ENCODE peak calls at places on chromosomes 16 and 17, in ten cellular contexts. F is AG04450; B is sigmoid colon; T is right cardiac atrium; E is A673; P is CD4-positive, CD25-positive, alpha-beta regulatory T cell; A is tibial nerve; G is tibial artery; N is prostate gland; X is stomach. S is an unnamed sample. For H3K27me3, the result is how much of the 10 kb centered on the place peaks cover.

GRCh38 chr17:40518401-40519088 is 17.1 kb upstream of the TNS4 start:
- DNase-seq in F (no peak), B (no peak), T (no peak), E (no peak), P (no peak), A (no peak), G (peak), N (no peak), X (no peak), S (no peak)

GRCh38 chr17:59878624-59879023 is 14.1 kb downstream of the TUBD1 start:
- DNase-seq in F (no peak), B (no peak), T (no peak), E (no peak), P (no peak), A (no peak), G (no peak), N (no peak), X (peak), S (no peak)

GRCh38 chr17:72474740-72475477 is 354.1 kb downstream of the SOX9 start:
- DNase-seq in F (no peak), B (peak), T (no peak), E (no peak), P (no peak), A (no peak), G (no peak), N (no peak), X (peak), S (no peak)

GRCh38 chr16:67086829-67087228 is 22.9 kb upstream of the PHAF1 start:
- DNase-seq in F (peak), B (no peak), T (no peak), E (no peak), P (no peak), A (no peak), G (no peak), N (no peak), X (no peak), S (no peak)

GRCh38 chr17:60154616-60155426 is 5.0 kb downstream of the CA4 start:
- DNase-seq in F (no peak), B (no peak), T (no peak), E (peak), P (no peak), A (peak), G (peak), N (no peak), X (peak), S (no peak)

GRCh38 chr17:82675476-82676245 is 22.8 kb downstream of the RAB40B start:
- DNase-seq in F (no peak), B (no peak), T (no peak), E (no peak), P (no peak), A (no peak), G (no peak), N (no peak), X (no peak), S (no peak)

GRCh38 chr17:82246365-82247174 is 17.7 kb downstream of the SLC16A3 start:
- DNase-seq in F (no peak), B (no peak), T (peak), E (peak), P (no peak), A (no peak), G (no peak), N (no peak), X (peak), S (no peak)

GRCh38 chr16:27402964-27403600 is 1.1 kb downstream of the IL21R start:
- DNase-seq in F (no peak), B (no peak), T (no peak), E (no peak), P (no peak), A (no peak), G (no peak), N (no peak), X (no peak), S (no peak)

GRCh38 chr17:4968166-4968915 is 724 bp upstream of the SPAG7 start:
- DNase-seq in F (no peak), B (no peak), T (no peak), E (no peak), P (no peak), A (no peak), G (no peak), N (peak), X (no peak), S (no peak)

GRCh38 chr16:31083981-31084380 is 4.8 kb downstream of the PRSS53 start:
- DNase-seq in F (no peak), B (peak), T (peak), E (no peak), P (no peak), A (no peak), G (no peak), N (no peak), X (no peak), S (no peak)

GRCh38 chr16:8581923-8582580 is 8.3 kb downstream of the TMEM114 start:
- DNase-seq in F (no peak), B (peak), T (peak), E (peak), P (no peak), A (no peak), G (no peak), N (no peak), X (no peak), S (no peak)

GRCh38 chr17:43401293-43401692 is 2.5 kb downstream of the ARL4D start:
- DNase-seq in F (peak), B (peak), T (no peak), E (no peak), P (no peak), A (no peak), G (peak), N (no peak), X (peak), S (no peak)

GRCh38 chr16:69509125-69509524 is 56.6 kb upstream of the NFAT5 start:
- DNase-seq in F (no peak), B (no peak), T (no peak), E (no peak), P (no peak), A (no peak), G (no peak), N (no peak), X (no peak), S (no peak)

GRCh38 chr17:1486802-1487695 is 5.4 kb downstream of the MYO1C start:
- DNase-seq in F (no peak), B (peak), T (peak), E (peak), P (peak), A (peak), G (peak), N (peak), X (peak), S (peak)

GRCh38 chr17:75535119-75535537 is 9.6 kb downstream of the LLGL2 start:
- DNase-seq in F (no peak), B (no peak), T (no peak), E (no peak), P (peak), A (no peak), G (no peak), N (no peak), X (peak), S (no peak)

GRCh38 chr17:36144981-36145729 is 31.3 kb downstream of the TBC1D3B start:
- DNase-seq in F (no peak), B (no peak), T (no peak), E (no peak), P (no peak), A (no peak), G (no peak), N (no peak), X (no peak), S (no peak)

GRCh38 chr16:57297856-57298255 is 13.4 kb upstream of the PLLP start:
- DNase-seq in F (no peak), B (peak), T (no peak), E (no peak), P (peak), A (no peak), G (no peak), N (no peak), X (no peak), S (no peak)

GRCh38 chr17:33038740-33039139 is 47.1 kb downstream of the SPACA3 start:
- DNase-seq in F (no peak), B (no peak), T (peak), E (peak), P (no peak), A (no peak), G (no peak), N (no peak), X (no peak), S (no peak)

GRCh38 chr17:1999557-2000251 is 25.4 kb downstream of the RTN4RL1 start:
- DNase-seq in F (no peak), B (peak), T (peak), E (no peak), P (no peak), A (no peak), G (peak), N (peak), X (peak), S (no peak)

GRCh38 chr17:235831-236640 is 54.6 kb upstream of the DOC2B start:
- DNase-seq in F (no peak), B (peak), T (peak), E (no peak), P (no peak), A (no peak), G (no peak), N (no peak), X (no peak), S (no peak)

GRCh38 chr17:236641-237405 is 55.4 kb upstream of the DOC2B start:
- DNase-seq in F (no peak), B (peak), T (peak), E (no peak), P (no peak), A (no peak), G (no peak), N (no peak), X (no peak), S (no peak)

GRCh38 chr17:237406-237955 is 56.0 kb upstream of the DOC2B start:
- DNase-seq in F (no peak), B (peak), T (peak), E (no peak), P (no peak), A (no peak), G (no peak), N (no peak), X (no peak), S (no peak)

GRCh38 chr17:238964-239259 is 57.5 kb upstream of the DOC2B start:
- DNase-seq in F (no peak), B (peak), T (peak), E (no peak), P (no peak), A (no peak), G (no peak), N (no peak), X (no peak), S (no peak)

DNA sequence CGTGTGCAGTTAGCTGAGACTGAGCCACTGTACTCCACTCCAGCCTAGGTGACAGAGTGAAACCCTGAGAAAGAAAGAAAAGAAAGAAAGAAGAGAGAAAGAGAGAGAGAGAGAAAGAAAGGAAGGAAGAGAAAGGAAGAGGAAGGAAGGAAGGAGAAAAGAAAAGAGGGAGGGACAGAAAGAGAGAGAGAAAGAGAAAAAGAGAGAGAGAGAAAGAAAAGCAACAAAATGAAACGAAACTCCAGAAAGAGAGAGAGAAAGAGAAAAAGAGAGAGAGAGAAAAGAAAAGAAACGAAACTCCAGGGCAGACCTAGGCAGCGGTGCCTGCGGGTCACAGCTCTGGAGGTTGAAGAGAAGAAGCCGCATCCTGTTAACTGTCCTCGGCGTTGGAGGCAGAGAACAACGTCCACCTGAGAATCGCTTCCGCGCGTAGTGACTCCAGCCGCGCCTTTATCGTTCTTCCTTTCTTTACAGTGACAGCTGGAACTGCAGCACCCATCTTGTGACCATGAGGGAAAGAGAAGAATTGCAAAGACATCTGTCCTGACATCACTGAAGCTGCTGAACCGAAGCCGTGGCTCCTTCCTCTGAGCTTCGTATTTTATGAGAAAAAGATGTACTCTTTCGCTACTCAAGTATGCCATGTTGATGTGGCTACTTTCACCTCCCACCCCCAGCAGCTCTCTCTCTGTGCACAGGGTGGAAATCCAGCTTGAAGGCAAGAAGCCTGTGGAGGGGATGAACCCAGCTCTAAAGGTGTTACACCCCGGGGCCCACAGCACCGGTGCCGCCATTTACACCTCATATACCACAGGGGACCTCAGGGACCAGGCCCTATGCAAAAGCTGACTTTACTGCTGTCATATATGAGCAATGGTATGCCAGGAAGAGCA is 56.9 kb upstream of the DOC2B start:
- DNase-seq in F (no peak), B (peak), T (peak), E (no peak), P (no peak), A (no peak), G (no peak), N (no peak), X (no peak), S (no peak)
- H3K27me3 ChIP-seq in F (under half), B (under half), T (under half), E (under half), P (under half), A (under half), G (under half), N (under half), X (under half), S (under half)

GRCh38 chr17:79779088-79779529 is 1.2 kb downstream of the CBX2 start:
- DNase-seq in F (no peak), B (no peak), T (no peak), E (no peak), P (no peak), A (no peak), G (no peak), N (no peak), X (no peak), S (no peak)

GRCh38 chr17:79777166-79777843 is 643 bp upstream of the CBX2 start:
- DNase-seq in F (no peak), B (peak), T (peak), E (peak), P (no peak), A (no peak), G (no peak), N (no peak), X (peak), S (no peak)

GRCh38 chr17:79779661-79780365 is 1.9 kb downstream of the CBX2 start:
- DNase-seq in F (no peak), B (no peak), T (no peak), E (no peak), P (no peak), A (no peak), G (no peak), N (no peak), X (no peak), S (no peak)

GRCh38 chr17:79777844-79778503 is at the start of gene CBX2:
- DNase-seq in F (no peak), B (peak), T (peak), E (peak), P (peak), A (no peak), G (peak), N (peak), X (peak), S (peak)

DNA sequence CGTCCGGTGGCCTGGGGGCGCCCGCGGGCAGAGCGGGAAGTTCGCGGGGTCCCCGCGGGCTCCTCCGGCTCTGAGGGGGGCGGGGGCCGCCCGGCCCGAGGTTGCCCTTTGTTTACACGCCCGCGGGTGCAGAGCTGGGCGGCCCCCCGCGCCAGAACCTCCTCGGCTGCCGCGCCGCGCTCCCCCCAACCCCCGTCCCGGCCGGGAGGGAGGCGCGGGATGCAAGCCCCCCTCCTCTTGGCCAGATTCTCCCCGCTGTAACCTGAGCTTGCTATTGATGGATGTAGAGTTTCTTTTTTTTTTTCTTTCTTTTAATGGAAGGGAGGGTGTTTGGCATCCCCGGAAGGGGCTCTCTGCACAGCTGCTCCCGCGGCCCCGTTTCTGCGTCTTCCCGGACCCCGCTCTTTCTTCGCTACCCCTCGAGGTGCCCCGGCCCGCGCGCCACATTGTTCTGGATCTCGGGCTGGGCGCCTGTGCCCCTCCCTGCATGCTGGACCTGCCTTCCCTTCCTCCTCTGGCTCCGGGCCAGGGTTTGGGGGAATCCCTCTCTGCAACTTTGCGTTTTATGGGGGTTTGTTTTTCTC is 648 bp downstream of the CBX2 start:
- DNase-seq in F (no peak), B (peak), T (peak), E (peak), P (no peak), A (no peak), G (no peak), N (no peak), X (no peak), S (no peak)
- H3K27me3 ChIP-seq in F (under half), B (half or more), T (under half), E (under half), P (under half), A (under half), G (half or more), N (under half), X (half or more), S (under half)

DNA sequence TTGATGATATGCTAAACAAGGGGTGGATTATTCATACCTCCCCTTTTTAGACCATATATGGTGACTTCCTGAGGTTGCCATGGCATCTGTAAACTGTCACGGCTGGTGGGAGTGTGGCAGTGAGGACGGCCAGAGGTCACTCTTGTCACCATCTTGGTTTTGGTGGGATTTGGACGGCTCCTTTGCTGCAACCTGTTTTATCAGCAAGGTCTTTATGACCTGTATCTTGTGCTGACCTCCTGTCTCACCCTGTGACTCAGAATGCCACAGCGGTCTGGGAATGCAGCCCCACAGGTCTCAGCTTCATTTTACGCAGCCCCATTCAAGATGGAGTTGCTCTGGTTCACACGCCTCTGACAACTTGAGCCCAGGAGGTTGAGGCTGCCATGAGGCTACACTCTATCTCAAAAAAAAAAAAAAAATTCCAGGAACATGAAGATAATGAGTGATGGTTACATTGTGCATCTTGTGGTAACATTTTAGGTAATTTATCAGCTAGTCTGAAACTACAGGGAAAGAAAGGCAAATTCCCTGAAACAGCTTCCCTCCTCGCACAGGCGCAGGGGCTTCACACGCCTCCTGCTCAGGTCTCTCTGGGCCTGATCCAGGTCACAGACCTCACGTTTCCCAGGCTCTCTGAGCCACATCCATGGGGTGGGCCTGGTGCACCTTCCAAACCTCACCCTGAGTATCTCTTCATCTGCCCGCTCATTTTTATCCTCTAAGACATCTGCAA is 15.3 kb upstream of the UBE2I start:
- DNase-seq in F (no peak), B (no peak), T (no peak), E (no peak), P (no peak), A (no peak), G (no peak), N (no peak), X (no peak), S (no peak)
- H3K27me3 ChIP-seq in F (under half), B (under half), T (under half), E (under half), P (under half), A (under half), G (half or more), N (under half), X (half or more), S (under half)

DNA sequence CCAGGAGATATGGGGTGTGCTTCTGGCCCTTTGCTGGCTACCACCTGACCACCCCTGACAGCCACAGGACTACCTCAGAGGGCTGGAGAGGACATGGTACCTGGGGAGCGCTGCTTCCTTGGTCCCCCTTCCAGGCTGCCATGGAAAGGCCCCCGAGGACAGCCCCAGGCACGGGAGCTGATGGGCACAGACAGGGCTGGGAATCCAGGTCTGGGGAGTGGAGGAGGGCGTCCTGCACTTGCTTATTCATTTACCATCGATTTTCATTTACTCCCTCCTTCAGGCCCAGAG is 48.4 kb upstream of the DOC2B start:
- DNase-seq in F (no peak), B (no peak), T (peak), E (no peak), P (no peak), A (no peak), G (no peak), N (no peak), X (no peak), S (no peak)
- H3K27me3 ChIP-seq in F (under half), B (under half), T (under half), E (under half), P (under half), A (under half), G (under half), N (under half), X (under half), S (under half)

GRCh38 chr17:79814966-79815835 is 18.3 kb upstream of the CBX8 start:
- DNase-seq in F (no peak), B (peak), T (peak), E (no peak), P (no peak), A (no peak), G (no peak), N (peak), X (peak), S (peak)

GRCh38 chr17:79812206-79812968 is 15.5 kb upstream of the CBX8 start:
- DNase-seq in F (no peak), B (no peak), T (peak), E (no peak), P (no peak), A (no peak), G (no peak), N (no peak), X (no peak), S (no peak)

GRCh38 chr17:79814624-79814965 is 17.7 kb upstream of the CBX8 start:
- DNase-seq in F (no peak), B (no peak), T (no peak), E (no peak), P (no peak), A (no peak), G (no peak), N (no peak), X (no peak), S (no peak)

GRCh38 chr17:79812969-79813825 is 16.3 kb upstream of the CBX8 start:
- DNase-seq in F (no peak), B (no peak), T (peak), E (peak), P (no peak), A (no peak), G (no peak), N (no peak), X (no peak), S (no peak)

DNA sequence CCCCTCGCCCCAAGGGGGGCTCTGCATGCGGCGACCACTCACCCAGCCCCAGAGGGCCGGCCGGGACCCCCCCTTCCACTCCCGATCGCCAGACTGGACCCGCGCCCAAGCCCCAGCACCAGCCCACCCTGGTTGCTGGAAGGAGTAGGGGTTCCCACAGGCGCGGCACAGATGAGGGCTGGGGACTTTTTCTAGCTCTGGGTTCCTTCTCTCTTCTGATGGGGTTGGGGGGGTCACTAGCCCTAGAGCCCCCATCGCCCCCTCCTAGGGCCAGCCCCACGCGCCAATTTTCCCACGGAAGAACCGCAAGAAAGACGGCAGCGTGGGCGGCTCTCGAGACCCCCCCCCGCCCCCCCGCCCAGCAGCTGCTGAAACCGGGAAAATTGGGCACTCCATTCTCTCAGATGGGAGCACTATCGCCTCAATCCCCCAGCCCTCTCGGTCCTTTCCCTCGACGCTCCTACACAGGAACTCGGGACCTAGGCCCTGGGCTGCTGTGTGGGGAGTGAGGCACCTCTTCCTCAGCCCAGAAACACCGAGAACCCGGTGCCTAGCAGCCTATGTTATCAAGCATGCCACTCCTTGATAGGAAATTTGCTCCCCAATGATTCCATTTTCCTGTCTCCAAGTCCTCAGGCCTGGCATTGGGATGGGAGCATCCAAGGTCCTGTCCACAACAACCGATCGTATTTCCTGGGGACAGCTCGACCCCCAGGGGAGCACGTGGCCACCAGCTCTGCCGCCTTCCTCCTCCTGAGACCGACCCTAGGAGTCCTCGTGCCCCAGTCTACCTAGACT is 17.1 kb upstream of the CBX8 start:
- DNase-seq in F (no peak), B (no peak), T (peak), E (no peak), P (no peak), A (no peak), G (no peak), N (no peak), X (no peak), S (no peak)
- H3K27me3 ChIP-seq in F (half or more), B (half or more), T (under half), E (under half), P (under half), A (under half), G (half or more), N (under half), X (half or more), S (under half)

S was measured in lung.